ENCODE peak calls at places on chromosomes 3 and 15, in eight cellular contexts. O is neural progenitor cell, Z is IMR-90, I is A549, R is psoas muscle, L is suprapubic skin, P is heart right ventricle, M is kidney. E is an unnamed sample.
A peak's percentile ranks its signal among the peaks of the same experiment; 100 is the strongest.

GRCh38 chr3:38970851-38971638 is 80.7 kb downstream of the SCN11A start:
- DNase-seq in Z (no peak), M (no peak), R (no peak), O (no peak), I (no peak), P (no peak), L (no peak), E (no peak)

GRCh38 chr3:52090131-52090548 is 33.8 kb upstream of the DUSP7 start:
- DNase-seq in R (peak; percentile 67), M (peak; percentile 84), Z (peak; percentile 92), L (no peak), I (no peak), O (no peak), P (peak; percentile 33), E (no peak)

GRCh38 chr3:77281721-77282120 is 241.8 kb downstream of the ROBO2 start:
- DNase-seq in O (peak; percentile 75), I (no peak), Z (no peak), M (no peak), P (no peak), R (no peak), L (no peak), E (no peak)

GRCh38 chr15:44177139-44177538 is 17.9 kb downstream of the FRMD5 start:
- DNase-seq in P (no peak), L (no peak), I (no peak), O (no peak), M (no peak), Z (no peak), R (no peak), E (no peak)

GRCh38 chr15:70863450-70864218 is 9.7 kb upstream of the LARP6 start:
- DNase-seq in I (peak; percentile 79), M (no peak), Z (peak; percentile 92), R (no peak), L (no peak), O (no peak), P (no peak), E (no peak)

GRCh38 chr3:83513677-83514076 is 1445.1 kb upstream of the CADM2 start:
- DNase-seq in O (no peak), P (no peak), I (no peak), M (no peak), Z (no peak), R (no peak), L (no peak), E (no peak)

GRCh38 chr3:38281895-38282686 is at the start of gene SLC22A14:
- DNase-seq in M (no peak), R (no peak), Z (no peak), P (no peak), O (peak; percentile 16), L (no peak), I (no peak), E (no peak)

GRCh38 chr3:54188176-54188791 is 65.9 kb downstream of the CACNA2D3 start:
- DNase-seq in M (no peak), L (no peak), R (no peak), Z (peak; percentile 34), I (peak; percentile 46), O (peak; percentile 90), P (peak; percentile 40), E (peak; percentile 57)

GRCh38 chr3:172098698-172099494 is 59.5 kb downstream of the FNDC3B start:
- DNase-seq in O (peak; percentile 59), R (no peak), P (no peak), Z (no peak), M (no peak), L (no peak), I (no peak), E (no peak)

GRCh38 chr3:172102123-172102882 is 62.9 kb downstream of the FNDC3B start:
- DNase-seq in I (no peak), P (no peak), R (no peak), M (no peak), O (no peak), L (no peak), Z (no peak), E (peak; percentile 80)

GRCh38 chr3:172099495-172099808 is 60.1 kb downstream of the FNDC3B start:
- DNase-seq in Z (no peak), O (no peak), M (no peak), I (no peak), L (no peak), P (no peak), R (no peak), E (peak; percentile 31)

GRCh38 chr3:172101107-172101506 is 61.7 kb downstream of the FNDC3B start:
- DNase-seq in P (no peak), M (no peak), I (no peak), Z (no peak), O (no peak), R (no peak), L (no peak), E (peak; percentile 92)

GRCh38 chr3:172100482-172100881 is 61.1 kb downstream of the FNDC3B start:
- DNase-seq in Z (no peak), M (no peak), L (no peak), I (no peak), R (no peak), O (no peak), P (no peak), E (peak; percentile 63)
- H3K4me1 ChIP-seq in Z (peaks cover 13% of the 10 kb centered on the region), M (peaks cover 17% of the 10 kb centered on the region), L (peaks cover 50% of the 10 kb centered on the region), I (peaks cover 100% of the 10 kb centered on the region), R (peaks cover 91% of the 10 kb centered on the region), O (peaks cover 53% of the 10 kb centered on the region), P (peaks cover 100% of the 10 kb centered on the region), E (peaks cover 97% of the 10 kb centered on the region)

GRCh38 chr3:141489184-141489583 is 2.4 kb downstream of the RASA2 start:
- DNase-seq in O (no peak), L (no peak), P (no peak), M (no peak), R (no peak), I (no peak), Z (no peak), E (peak; percentile 14)

GRCh38 chr3:141493152-141493551 is 6.3 kb downstream of the RASA2 start:
- DNase-seq in O (no peak), M (no peak), P (no peak), R (no peak), Z (no peak), L (no peak), I (no peak), E (no peak)

GRCh38 chr3:141491081-141491480 is 4.3 kb downstream of the RASA2 start:
- DNase-seq in P (no peak), Z (no peak), I (no peak), L (no peak), M (no peak), O (no peak), R (no peak), E (no peak)

GRCh38 chr3:141487419-141488345 is 855 bp downstream of the RASA2 start:
- DNase-seq in R (peak; percentile 77), O (peak; percentile 87), P (peak; percentile 54), I (peak; percentile 82), M (peak; percentile 94), L (peak; percentile 88), Z (peak; percentile 44), E (peak; percentile 94)

DNA sequence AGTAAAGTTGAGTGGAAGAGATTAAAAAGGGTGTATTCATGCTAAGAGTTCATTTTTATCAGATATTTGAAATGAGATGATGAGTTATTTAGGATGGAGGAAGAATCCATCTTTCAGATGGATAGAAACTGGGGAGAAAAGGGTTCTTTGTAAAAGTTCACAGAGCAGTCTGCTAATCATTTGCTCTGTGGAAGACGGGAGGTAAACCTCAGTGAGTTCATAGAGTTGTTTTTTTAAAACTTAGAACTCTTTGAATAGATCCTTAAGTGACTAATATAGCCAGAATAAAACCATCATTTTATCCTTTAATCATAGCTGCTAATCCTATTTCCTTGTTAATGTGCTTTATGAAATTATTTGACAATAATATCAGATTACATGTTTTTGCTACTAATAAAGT is 5.1 kb downstream of the RASA2 start:
- DNase-seq in R (no peak), I (no peak), L (no peak), Z (no peak), O (no peak), M (no peak), P (no peak), E (no peak)
- H3K4me1 ChIP-seq in R (peaks cover 6% of the 10 kb centered on the region), I (peaks cover 25% of the 10 kb centered on the region), L (peaks cover 15% of the 10 kb centered on the region), Z (no peaks in the 10 kb centered on the region), O (peaks cover 15% of the 10 kb centered on the region), M (no peaks in the 10 kb centered on the region), P (peaks cover 11% of the 10 kb centered on the region), E (peaks cover 21% of the 10 kb centered on the region)

GRCh38 chr15:74130089-74130848 is at the start of gene ISLR2:
- DNase-seq in O (peak; percentile 67), Z (no peak), P (no peak), I (no peak), R (peak; percentile 54), L (no peak), M (no peak), E (no peak)

GRCh38 chr15:74133071-74133702 is 2.8 kb downstream of the ISLR2 start:
- DNase-seq in R (no peak), O (peak; percentile 57), L (no peak), I (no peak), M (peak; percentile 77), Z (no peak), P (no peak), E (no peak)

GRCh38 chr15:74130849-74131617 is 647 bp downstream of the ISLR2 start:
- DNase-seq in I (no peak), O (no peak), Z (no peak), R (no peak), P (no peak), L (no peak), M (no peak), E (no peak)

GRCh38 chr15:74132681-74133070 is 2.3 kb downstream of the ISLR2 start:
- DNase-seq in R (peak; percentile 45), L (no peak), Z (peak; percentile 24), I (no peak), O (peak; percentile 39), M (no peak), P (no peak), E (no peak)

DNA sequence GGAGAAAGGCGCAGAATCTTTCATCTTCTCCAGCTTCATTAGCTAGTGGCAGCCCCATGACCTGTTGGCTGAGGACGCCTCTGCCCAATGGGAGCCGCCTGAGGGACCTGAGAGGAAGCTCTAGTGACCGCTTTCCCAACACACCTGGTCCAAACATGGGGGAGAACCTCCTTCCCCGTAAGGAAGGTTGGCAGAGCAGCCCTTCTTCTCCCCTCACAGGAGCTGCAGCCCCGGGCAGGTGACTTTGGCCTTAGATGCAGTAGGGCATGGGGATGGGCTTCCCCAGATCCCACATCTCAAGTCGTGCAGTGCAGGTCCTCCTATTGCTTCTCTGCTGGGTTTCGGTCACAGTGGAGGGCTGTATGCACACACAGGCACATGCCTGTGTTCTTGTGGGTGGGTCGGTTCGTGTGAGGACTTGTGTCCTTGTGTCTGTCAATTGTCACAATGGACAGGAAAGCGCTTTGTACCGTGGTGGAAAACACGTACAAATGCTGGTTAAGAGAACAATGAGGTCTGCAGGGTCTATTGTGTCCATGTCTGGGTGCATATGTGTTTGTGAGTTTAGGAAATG is 1.3 kb downstream of the ISLR2 start:
- DNase-seq in O (no peak), L (no peak), Z (no peak), R (no peak), M (no peak), P (no peak), I (no peak), E (no peak)
- H3K4me1 ChIP-seq in O (peaks cover 47% of the 10 kb centered on the region), L (peaks cover 53% of the 10 kb centered on the region), Z (no peaks in the 10 kb centered on the region), R (peaks cover 4% of the 10 kb centered on the region), M (peaks cover 15% of the 10 kb centered on the region), P (peaks cover 83% of the 10 kb centered on the region), I (peaks cover 16% of the 10 kb centered on the region), E (no peaks in the 10 kb centered on the region)

GRCh38 chr3:69164296-69164695 is 41.9 kb upstream of the LMOD3 start:
- DNase-seq in M (no peak), I (no peak), L (no peak), Z (no peak), P (no peak), R (no peak), O (no peak), E (no peak)

GRCh38 chr3:69162205-69162980 is 40.0 kb upstream of the LMOD3 start:
- DNase-seq in L (no peak), Z (no peak), P (no peak), I (no peak), R (no peak), M (no peak), O (no peak), E (no peak)

GRCh38 chr3:69160525-69160924 is 38.1 kb upstream of the LMOD3 start:
- DNase-seq in L (no peak), M (no peak), Z (no peak), P (no peak), R (no peak), I (no peak), O (no peak), E (no peak)

GRCh38 chr3:69161587-69162196 is 39.3 kb upstream of the LMOD3 start:
- DNase-seq in M (no peak), Z (peak; percentile 53), O (peak; percentile 54), P (peak; percentile 25), I (peak; percentile 42), L (no peak), R (no peak), E (peak; percentile 54)

GRCh38 chr3:69160107-69160506 is 37.7 kb upstream of the LMOD3 start:
- DNase-seq in R (no peak), O (no peak), M (no peak), I (no peak), P (no peak), Z (no peak), L (no peak), E (no peak)
- H3K4me1 ChIP-seq in R (no peaks in the 10 kb centered on the region), O (no peaks in the 10 kb centered on the region), M (no peaks in the 10 kb centered on the region), I (no peaks in the 10 kb centered on the region), P (no peaks in the 10 kb centered on the region), Z (no peaks in the 10 kb centered on the region), L (no peaks in the 10 kb centered on the region), E (no peaks in the 10 kb centered on the region)